ENCODE peak calls at places on chromosome 17, in six cellular contexts. Y is Peyer's patch, Q is sigmoid colon, U is lower leg skin, G is esophagus muscularis mucosa, C is A549. B is an unnamed sample.
A peak's percentile ranks its signal among the peaks of the same experiment; 100 is the strongest.

GRCh38 chr17:148757-149156 is 11.4 kb downstream of the SCGB1C2 start:
- DNase-seq in C (no peak), Q (peak; percentile 48), Y (peak; percentile 10), U (no peak), G (no peak), B (no peak)

GRCh38 chr17:49359990-49360795 is 1.9 kb downstream of the ZNF652 start:
- DNase-seq in U (no peak), G (no peak), C (no peak), Q (no peak), Y (no peak), B (no peak)

GRCh38 chr17:45666046-45666600 is 118.0 kb upstream of the CRHR1 start:
- DNase-seq in Q (no peak), G (no peak), Y (no peak), U (no peak), C (no peak), B (no peak)

GRCh38 chr17:50935201-50936124 is 69.3 kb upstream of the TOB1 start:
- DNase-seq in C (peak; percentile 98), U (no peak), G (no peak), Y (no peak), Q (peak; percentile 84), B (no peak)

GRCh38 chr17:17935321-17936271 is 36.6 kb downstream of the TOM1L2 start:
- DNase-seq in C (peak; percentile 42), Y (no peak), Q (peak; percentile 75), G (no peak), U (peak; percentile 72), B (no peak)

GRCh38 chr17:69567130-69567529 is 152.6 kb downstream of the MAP2K6 start:
- DNase-seq in G (no peak), U (no peak), Q (no peak), C (no peak), Y (no peak), B (no peak)

GRCh38 chr17:63349478-63350000 is 96.6 kb downstream of the CYB561 start:
- DNase-seq in G (no peak), Q (no peak), U (no peak), Y (no peak), C (no peak), B (no peak)

GRCh38 chr17:40447148-40447644 is 3.9 kb downstream of the IGFBP4 start:
- DNase-seq in Y (no peak), C (no peak), Q (peak; percentile 74), G (no peak), U (no peak), B (no peak)

GRCh38 chr17:38464723-38465419 is 36.6 kb downstream of the ARHGAP23 start:
- DNase-seq in C (peak; percentile 81), G (peak; percentile 95), Q (peak; percentile 97), U (peak; percentile 79), Y (peak; percentile 26), B (no peak)

GRCh38 chr17:32627233-32628008 is 140.6 kb downstream of the CDK5R1 start:
- DNase-seq in Y (no peak), Q (no peak), C (no peak), G (no peak), U (no peak), B (no peak)

GRCh38 chr17:37118738-37119137 is 170.0 kb downstream of the AATF start:
- DNase-seq in G (no peak), C (no peak), Y (no peak), Q (no peak), U (no peak), B (no peak)

GRCh38 chr17:62984801-62985200 is 18.8 kb downstream of the TANC2 start:
- DNase-seq in Y (no peak), G (no peak), C (no peak), Q (no peak), U (no peak), B (no peak)

GRCh38 chr17:306536-307294 is 45.9 kb downstream of the RPH3AL start:
- DNase-seq in G (no peak), C (no peak), Q (no peak), Y (no peak), U (no peak), B (no peak)

GRCh38 chr17:13931752-13932477 is 137.4 kb upstream of the COX10 start:
- DNase-seq in Y (peak; percentile 72), C (no peak), G (no peak), Q (peak; percentile 88), U (peak; percentile 72), B (no peak)

GRCh38 chr17:45907720-45908395 is 13.5 kb downstream of the MAPT start:
- DNase-seq in Q (no peak), C (no peak), Y (no peak), U (no peak), G (no peak), B (no peak)

GRCh38 chr17:62801553-62801952 is 6.6 kb downstream of the MARCHF10 start:
- DNase-seq in C (no peak), G (no peak), Y (no peak), U (no peak), Q (no peak), B (no peak)

GRCh38 chr17:82243648-82244412 is 15.0 kb downstream of the SLC16A3 start:
- DNase-seq in C (no peak), U (no peak), Y (no peak), G (no peak), Q (peak; percentile 53), B (no peak)
- TF ChIP-seq POLR2A in C (no peak), U (no peak), Y (no peak), G (no peak), Q (no peak), B (peak; percentile 20)

GRCh38 chr17:59845595-59846390 is 47.0 kb downstream of the TUBD1 start:
- DNase-seq in C (peak; percentile 99), G (no peak), Q (peak; percentile 69), U (peak; percentile 50), Y (no peak), B (no peak)
- TF ChIP-seq POLR2A in C (no peak), G (peak; percentile 25), Q (peak; percentile 12), U (no peak), Y (peak; percentile 32), B (peak; percentile 52)

GRCh38 chr17:42304187-42305030 is 16.1 kb downstream of the STAT5A start:
- DNase-seq in Y (no peak), Q (no peak), G (no peak), C (no peak), U (no peak), B (no peak)
- TF ChIP-seq POLR2A in Y (no peak), Q (no peak), G (no peak), C (no peak), U (no peak), B (no peak)

DNA sequence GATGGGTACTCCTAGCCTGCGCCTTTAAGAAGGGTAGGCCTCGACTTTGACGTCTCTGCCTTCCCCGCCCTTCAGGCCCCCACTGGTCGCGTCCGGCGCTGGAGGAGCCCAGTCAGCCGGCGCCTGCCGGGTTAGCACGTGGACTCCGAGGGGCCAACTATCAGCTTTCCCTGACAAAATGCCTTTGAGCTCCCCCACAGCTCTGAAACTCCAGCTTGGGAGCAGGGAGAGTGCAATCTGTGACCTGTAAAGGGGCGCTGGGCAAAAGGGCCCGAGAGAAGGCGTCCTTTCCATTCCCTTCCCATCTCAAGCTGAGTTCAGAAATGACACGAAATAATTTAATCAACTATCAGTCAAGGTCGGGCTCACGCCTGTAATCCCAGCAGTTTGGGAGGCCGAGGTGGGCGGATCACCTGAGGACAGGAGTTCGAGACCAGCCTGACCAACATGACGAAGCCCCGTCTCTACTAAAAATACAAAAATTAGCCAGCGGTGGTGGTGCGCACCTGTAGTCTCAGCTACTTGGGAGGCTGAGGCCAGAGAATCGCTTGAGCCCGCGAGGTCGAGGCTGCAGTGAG is 2.3 kb upstream of the SLC25A39 start:
- DNase-seq in U (peak; percentile 96), Y (peak; percentile 96), G (peak; percentile 99), Q (peak; percentile 99), C (peak; percentile 99), B (peak; percentile 94)
- TF ChIP-seq POLR2A in U (no peak), Y (no peak), G (no peak), Q (no peak), C (no peak), B (no peak)

DNA sequence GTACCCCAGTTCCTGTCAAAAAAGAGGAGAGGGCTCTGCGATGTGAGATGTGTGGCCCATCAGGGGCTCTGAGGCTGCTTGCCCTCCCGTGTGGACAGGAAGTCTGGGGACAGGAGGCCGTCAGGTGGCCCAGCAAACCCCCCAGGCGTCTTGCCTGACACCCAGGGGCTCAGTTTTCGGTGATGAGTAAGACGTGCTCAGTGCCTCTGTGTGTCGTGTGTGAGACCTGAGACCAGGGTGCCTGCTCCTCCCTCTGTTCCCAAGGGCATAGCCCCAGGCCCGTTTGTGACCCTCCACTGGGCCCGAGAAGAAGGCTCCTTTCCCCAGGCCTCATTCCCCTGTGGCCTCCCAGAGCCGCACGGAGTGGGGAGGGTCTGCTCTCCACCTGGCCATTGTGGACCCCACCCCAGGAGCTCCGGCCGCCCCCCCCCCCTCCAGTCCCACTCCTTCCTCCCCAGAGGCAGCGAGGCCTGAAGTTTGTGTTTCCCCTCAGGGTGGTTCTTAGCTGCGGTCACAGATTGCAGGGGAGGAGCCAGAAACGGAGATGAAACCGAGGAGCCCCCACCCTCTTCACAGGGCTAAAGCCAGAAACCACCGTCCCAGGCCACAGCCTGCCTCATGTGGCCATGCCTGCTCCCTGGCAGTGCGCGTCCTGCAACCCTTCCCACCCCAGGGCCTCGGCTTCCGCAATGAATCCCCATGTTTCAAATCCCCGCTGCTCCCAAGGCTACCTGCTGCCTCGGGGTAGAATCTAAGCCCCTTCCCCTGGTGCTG is 4.9 kb upstream of the ACTG1 start:
- DNase-seq in C (no peak), Y (peak; percentile 86), G (no peak), Q (no peak), U (no peak), B (peak; percentile 88)
- TF ChIP-seq POLR2A in C (no peak), Y (no peak), G (no peak), Q (no peak), U (no peak), B (peak; percentile 71)

DNA sequence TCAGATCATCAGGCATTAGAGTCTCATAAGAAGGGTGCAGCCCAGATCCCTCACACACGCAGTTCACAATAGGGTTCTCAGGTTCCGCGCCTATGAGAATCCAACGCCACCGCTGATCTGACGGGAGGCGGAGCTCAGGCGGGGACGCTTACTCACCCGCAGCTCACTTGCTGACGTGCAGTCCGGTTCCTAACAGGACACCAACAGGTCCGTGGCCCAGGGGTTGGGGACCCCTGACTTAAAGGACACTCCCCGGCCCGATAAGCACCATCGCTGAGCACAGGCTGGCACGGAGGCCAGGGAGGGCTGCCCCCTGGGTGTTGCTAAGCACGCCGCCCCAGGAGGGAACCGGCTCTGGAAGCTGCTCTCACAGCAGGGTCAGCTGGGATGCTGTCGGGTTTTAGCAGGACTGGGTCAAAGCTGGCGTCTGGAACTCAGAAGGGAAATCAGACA is 30.1 kb upstream of the BAHCC1 start:
- DNase-seq in U (no peak), G (no peak), C (no peak), Y (no peak), Q (peak; percentile 90), B (no peak)
- TF ChIP-seq POLR2A in U (no peak), G (peak; percentile 16), C (no peak), Y (peak; percentile 32), Q (no peak), B (no peak)

GRCh38 chr17:44198721-44199552 is 747 bp downstream of the ATXN7L3 start:
- DNase-seq in G (no peak), U (no peak), C (peak; percentile 70), Q (peak; percentile 81), Y (peak; percentile 60), B (peak; percentile 87)

GRCh38 chr17:44199553-44200477 is at the start of gene ATXN7L3:
- DNase-seq in G (peak; percentile 100), Y (peak; percentile 100), Q (peak; percentile 100), C (peak; percentile 99), U (peak; percentile 98), B (peak; percentile 99)

GRCh38 chr17:44200478-44201155 is 933 bp upstream of the ATXN7L3 start:
- DNase-seq in C (no peak), Y (no peak), Q (no peak), G (no peak), U (no peak), B (no peak)

GRCh38 chr17:44197107-44197506 is 2.6 kb downstream of the ATXN7L3 start:
- DNase-seq in U (no peak), Q (no peak), Y (no peak), C (no peak), G (no peak), B (no peak)

GRCh38 chr17:44197980-44198720 is 1.5 kb downstream of the ATXN7L3 start:
- DNase-seq in Y (peak; percentile 54), C (peak; percentile 77), U (no peak), Q (no peak), G (no peak), B (peak; percentile 71)
- TF ChIP-seq POLR2A in Y (no peak), C (peak; percentile 21), U (no peak), Q (no peak), G (no peak), B (peak; percentile 49)